ENCODE peak calls at places on chromosomes 3 and 15, in eight cellular contexts. One of them, this sample, is unnamed.

GRCh38 chr3:151538706-151539403 is 78.0 kb upstream of the IGSF10 start:
- DNase-seq in AG09309: no peak
- DNase-seq in tibial artery: peak; percentile 75
- DNase-seq in AG04449: no peak
- DNase-seq in AG09319: no peak
- DNase-seq in AG04450: no peak
- DNase-seq in right lobe of liver: no peak
- DNase-seq in natural killer cell: no peak
- DNase-seq in this sample: no peak

GRCh38 chr15:64695571-64695992 is 79.8 kb downstream of the RBPMS2 start:
- DNase-seq in right lobe of liver: no peak
- DNase-seq in natural killer cell: no peak
- DNase-seq in AG09319: no peak
- DNase-seq in AG04449: no peak
- DNase-seq in tibial artery: peak; percentile 40
- DNase-seq in AG09309: no peak
- DNase-seq in AG04450: no peak
- DNase-seq in this sample: no peak

GRCh38 chr3:84108442-84108971 is 850.3 kb upstream of the CADM2 start:
- DNase-seq in AG04450: peak; percentile 50
- DNase-seq in tibial artery: no peak
- DNase-seq in AG09309: no peak
- DNase-seq in right lobe of liver: no peak
- DNase-seq in AG09319: no peak
- DNase-seq in AG04449: no peak
- DNase-seq in natural killer cell: no peak
- DNase-seq in this sample: no peak

GRCh38 chr3:73213906-73214305 is 152.4 kb downstream of the EBLN2 start:
- DNase-seq in natural killer cell: no peak
- DNase-seq in AG04449: no peak
- DNase-seq in AG09319: no peak
- DNase-seq in tibial artery: no peak
- DNase-seq in AG09309: peak; percentile 62
- DNase-seq in AG04450: no peak
- DNase-seq in right lobe of liver: no peak
- DNase-seq in this sample: no peak

GRCh38 chr3:49124991-49125670 is 4.5 kb upstream of the USP19 start:
- DNase-seq in AG04449: no peak
- DNase-seq in AG09319: no peak
- DNase-seq in tibial artery: no peak
- DNase-seq in AG09309: no peak
- DNase-seq in right lobe of liver: no peak
- DNase-seq in AG04450: no peak
- DNase-seq in natural killer cell: no peak
- DNase-seq in this sample: peak; percentile 22

GRCh38 chr3:187291512-187292132 is at the start of gene MASP1:
- DNase-seq in AG04450: no peak
- DNase-seq in AG09309: no peak
- DNase-seq in AG04449: no peak
- DNase-seq in AG09319: no peak
- DNase-seq in tibial artery: no peak
- DNase-seq in natural killer cell: no peak
- DNase-seq in right lobe of liver: peak; percentile 76
- DNase-seq in this sample: peak; percentile 22

GRCh38 chr3:101950510-101950909 is 101.2 kb downstream of the NFKBIZ start:
- DNase-seq in natural killer cell: no peak
- DNase-seq in AG09319: peak; percentile 37
- DNase-seq in tibial artery: no peak
- DNase-seq in AG04450: no peak
- DNase-seq in AG09309: peak; percentile 99
- DNase-seq in AG04449: peak; percentile 86
- DNase-seq in right lobe of liver: no peak
- DNase-seq in this sample: no peak

GRCh38 chr3:72191211-72191960 is 406.4 kb upstream of the PROK2 start:
- DNase-seq in AG04449: no peak
- DNase-seq in right lobe of liver: peak; percentile 45
- DNase-seq in natural killer cell: no peak
- DNase-seq in AG09309: peak; percentile 41
- DNase-seq in tibial artery: no peak
- DNase-seq in AG04450: no peak
- DNase-seq in AG09319: no peak
- DNase-seq in this sample: no peak

GRCh38 chr15:41926184-41927056 is 32.6 kb upstream of the SPTBN5 start:
- DNase-seq in tibial artery: no peak
- DNase-seq in AG04449: no peak
- DNase-seq in AG09309: no peak
- DNase-seq in AG09319: no peak
- DNase-seq in natural killer cell: no peak
- DNase-seq in AG04450: no peak
- DNase-seq in right lobe of liver: peak; percentile 57
- DNase-seq in this sample: no peak

GRCh38 chr3:38651153-38651789 is 1.8 kb upstream of the SCN5A start:
- DNase-seq in AG09309: no peak
- DNase-seq in natural killer cell: peak; percentile 40
- DNase-seq in right lobe of liver: peak; percentile 58
- DNase-seq in tibial artery: peak; percentile 45
- DNase-seq in AG09319: no peak
- DNase-seq in AG04449: no peak
- DNase-seq in AG04450: peak; percentile 18
- DNase-seq in this sample: peak; percentile 80

GRCh38 chr3:50173685-50174516 is 17.5 kb upstream of the GNAT1 start:
- DNase-seq in natural killer cell: no peak
- DNase-seq in tibial artery: no peak
- DNase-seq in AG09319: no peak
- DNase-seq in AG04450: no peak
- DNase-seq in AG04449: no peak
- DNase-seq in right lobe of liver: no peak
- DNase-seq in AG09309: no peak
- DNase-seq in this sample: no peak
- TF ChIP-seq CTCF in natural killer cell: no peak
- TF ChIP-seq CTCF in tibial artery: no peak
- TF ChIP-seq CTCF in AG09319: no peak
- TF ChIP-seq CTCF in AG04450: no peak
- TF ChIP-seq CTCF in AG04449: no peak
- TF ChIP-seq CTCF in right lobe of liver: no peak
- TF ChIP-seq CTCF in AG09309: no peak
- TF ChIP-seq CTCF in this sample: no peak

GRCh38 chr15:40809051-40809450 is 1.8 kb upstream of the DNAJC17 start:
- DNase-seq in AG04450: no peak
- DNase-seq in right lobe of liver: peak; percentile 32
- DNase-seq in AG04449: no peak
- DNase-seq in AG09309: no peak
- DNase-seq in tibial artery: no peak
- DNase-seq in AG09319: no peak
- DNase-seq in natural killer cell: no peak
- DNase-seq in this sample: no peak

GRCh38 chr15:40803688-40804087 is 3.2 kb upstream of the ZFYVE19 start:
- DNase-seq in AG04449: no peak
- DNase-seq in AG09309: no peak
- DNase-seq in AG09319: no peak
- DNase-seq in right lobe of liver: peak; percentile 34
- DNase-seq in natural killer cell: no peak
- DNase-seq in tibial artery: no peak
- DNase-seq in AG04450: no peak
- DNase-seq in this sample: no peak

GRCh38 chr15:40806672-40807027 is 239 bp upstream of the ZFYVE19 start:
- DNase-seq in tibial artery: no peak
- DNase-seq in AG04450: no peak
- DNase-seq in right lobe of liver: no peak
- DNase-seq in AG04449: no peak
- DNase-seq in AG09309: no peak
- DNase-seq in natural killer cell: no peak
- DNase-seq in AG09319: no peak
- DNase-seq in this sample: no peak

GRCh38 chr15:40807888-40808194 is 568 bp upstream of the DNAJC17 start:
- DNase-seq in AG09309: no peak
- DNase-seq in AG04449: no peak
- DNase-seq in AG04450: no peak
- DNase-seq in right lobe of liver: no peak
- DNase-seq in tibial artery: no peak
- DNase-seq in natural killer cell: no peak
- DNase-seq in AG09319: no peak
- DNase-seq in this sample: no peak

GRCh38 chr15:40807028-40807887 is at the start of the genes DNAJC17 and ZFYVE19:
- DNase-seq in natural killer cell: peak; percentile 88
- DNase-seq in AG09309: peak; percentile 90
- DNase-seq in right lobe of liver: peak; percentile 97
- DNase-seq in AG04450: peak; percentile 91
- DNase-seq in AG04449: peak; percentile 77
- DNase-seq in tibial artery: peak; percentile 98
- DNase-seq in AG09319: peak; percentile 94
- DNase-seq in this sample: peak; percentile 98
- TF ChIP-seq CTCF in natural killer cell: no peak
- TF ChIP-seq CTCF in AG09309: no peak
- TF ChIP-seq CTCF in right lobe of liver: no peak
- TF ChIP-seq CTCF in AG04450: no peak
- TF ChIP-seq CTCF in AG04449: peak; percentile 6
- TF ChIP-seq CTCF in tibial artery: no peak
- TF ChIP-seq CTCF in AG09319: no peak
- TF ChIP-seq CTCF in this sample: no peak

GRCh38 chr15:44299997-44300396 is 11.5 kb downstream of the GOLM2 start:
- DNase-seq in right lobe of liver: no peak
- DNase-seq in AG09319: no peak
- DNase-seq in AG09309: no peak
- DNase-seq in natural killer cell: no peak
- DNase-seq in AG04450: no peak
- DNase-seq in tibial artery: no peak
- DNase-seq in AG04449: no peak
- DNase-seq in this sample: no peak

GRCh38 chr15:44295909-44296420 is 7.4 kb downstream of the GOLM2 start:
- DNase-seq in tibial artery: no peak
- DNase-seq in AG09319: no peak
- DNase-seq in AG04449: no peak
- DNase-seq in AG04450: no peak
- DNase-seq in natural killer cell: no peak
- DNase-seq in AG09309: no peak
- DNase-seq in right lobe of liver: no peak
- DNase-seq in this sample: no peak

GRCh38 chr15:44300567-44300966 is 12.0 kb downstream of the GOLM2 start:
- DNase-seq in AG04449: no peak
- DNase-seq in right lobe of liver: no peak
- DNase-seq in AG09309: no peak
- DNase-seq in AG09319: no peak
- DNase-seq in tibial artery: no peak
- DNase-seq in AG04450: no peak
- DNase-seq in natural killer cell: no peak
- DNase-seq in this sample: no peak

GRCh38 chr15:44296625-44297524 is 8.4 kb downstream of the GOLM2 start:
- DNase-seq in AG04449: no peak
- DNase-seq in AG09319: no peak
- DNase-seq in right lobe of liver: no peak
- DNase-seq in AG09309: no peak
- DNase-seq in natural killer cell: no peak
- DNase-seq in tibial artery: no peak
- DNase-seq in AG04450: no peak
- DNase-seq in this sample: no peak

GRCh38 chr15:44298878-44299277 is 10.4 kb downstream of the GOLM2 start:
- DNase-seq in AG04449: no peak
- DNase-seq in AG09319: no peak
- DNase-seq in AG09309: no peak
- DNase-seq in natural killer cell: no peak
- DNase-seq in right lobe of liver: no peak
- DNase-seq in AG04450: no peak
- DNase-seq in tibial artery: no peak
- DNase-seq in this sample: no peak
- TF ChIP-seq CTCF in AG04449: peak; percentile 32
- TF ChIP-seq CTCF in AG09319: peak; percentile 9
- TF ChIP-seq CTCF in AG09309: peak; percentile 33
- TF ChIP-seq CTCF in natural killer cell: no peak
- TF ChIP-seq CTCF in right lobe of liver: peak; percentile 17
- TF ChIP-seq CTCF in AG04450: peak; percentile 46
- TF ChIP-seq CTCF in tibial artery: no peak
- TF ChIP-seq CTCF in this sample: peak; percentile 41

GRCh38 chr3:8938021-8938420 is 25.3 kb downstream of the RAD18 start:
- DNase-seq in AG09319: no peak
- DNase-seq in tibial artery: no peak
- DNase-seq in AG04449: no peak
- DNase-seq in natural killer cell: no peak
- DNase-seq in AG09309: no peak
- DNase-seq in AG04450: no peak
- DNase-seq in right lobe of liver: no peak
- DNase-seq in this sample: no peak
- TF ChIP-seq CTCF in AG09319: peak; percentile 26
- TF ChIP-seq CTCF in tibial artery: no peak
- TF ChIP-seq CTCF in AG04449: peak; percentile 28
- TF ChIP-seq CTCF in natural killer cell: peak; percentile 16
- TF ChIP-seq CTCF in AG09309: peak; percentile 49
- TF ChIP-seq CTCF in AG04450: peak; percentile 48
- TF ChIP-seq CTCF in right lobe of liver: peak; percentile 37
- TF ChIP-seq CTCF in this sample: peak; percentile 31